ENCODE peak calls at places on chromosomes 13 and 19, in five cellular contexts. W is heart left ventricle; N is esophagus muscularis mucosa; A is IMR-90; D is CD4-positive, CD25-positive, alpha-beta regulatory T cell. Q is an unnamed sample.

GRCh38 chr19:29645911-29646310 is 19.4 kb upstream of the PLEKHF1 start:
- DNase-seq in W (peak; percentile 79), N (no peak), A (peak; percentile 34), D (no peak), Q (peak; percentile 35)

GRCh38 chr19:16288544-16288943 is 36.1 kb upstream of the KLF2 start:
- DNase-seq in W (no peak), N (no peak), A (peak; percentile 17), D (no peak), Q (peak; percentile 58)

GRCh38 chr13:72920097-72920496 is 138.2 kb downstream of the PIBF1 start:
- DNase-seq in W (peak; percentile 70), N (no peak), A (peak; percentile 11), D (no peak), Q (no peak)

GRCh38 chr13:21683034-21683733 is 12.3 kb downstream of the FGF9 start:
- DNase-seq in W (no peak), N (no peak), A (peak; percentile 88), D (no peak), Q (no peak)

GRCh38 chr13:51000058-51000457 is 90.5 kb downstream of the RNASEH2B start:
- DNase-seq in W (no peak), N (peak; percentile 29), A (no peak), D (no peak), Q (no peak)

GRCh38 chr19:35291259-35291658 is 702 bp upstream of the MAG start:
- DNase-seq in W (no peak), N (no peak), A (no peak), D (no peak), Q (no peak)

GRCh38 chr19:19362075-19362474 is 41.4 kb downstream of the MAU2 start:
- DNase-seq in W (no peak), N (no peak), A (no peak), D (no peak), Q (no peak)

GRCh38 chr13:77691871-77692270 is 5.6 kb upstream of the SLAIN1 start:
- DNase-seq in W (no peak), N (no peak), A (no peak), D (no peak), Q (no peak)

GRCh38 chr13:46679369-46680180 is 117.4 kb downstream of the ESD start:
- DNase-seq in W (no peak), N (no peak), A (peak; percentile 70), D (no peak), Q (peak; percentile 94)

GRCh38 chr19:16605552-16605951 is 22.5 kb downstream of the MED26 start:
- DNase-seq in W (peak; percentile 61), N (no peak), A (no peak), D (no peak), Q (no peak)

GRCh38 chr19:31139871-31140505 is 209.2 kb downstream of the TSHZ3 start:
- DNase-seq in W (no peak), N (no peak), A (peak; percentile 90), D (no peak), Q (peak; percentile 9)

GRCh38 chr13:33743438-33744368 is 74.2 kb upstream of the RFC3 start:
- DNase-seq in W (no peak), N (no peak), A (no peak), D (no peak), Q (no peak)

GRCh38 chr13:111360452-111360851 is 40.0 kb downstream of the TEX29 start:
- DNase-seq in W (no peak), N (peak; percentile 53), A (no peak), D (no peak), Q (no peak)

GRCh38 chr19:42113641-42114348 is 18.5 kb downstream of the POU2F2 start:
- DNase-seq in W (peak; percentile 32), N (no peak), A (peak; percentile 99), D (no peak), Q (peak; percentile 79)

GRCh38 chr13:44044544-44045178 is 165.0 kb downstream of the LACC1 start:
- DNase-seq in W (peak; percentile 24), N (no peak), A (no peak), D (no peak), Q (no peak)

GRCh38 chr19:10718205-10719196 is 622 bp downstream of the DNM2 start:
- DNase-seq in W (peak; percentile 51), N (no peak), A (peak; percentile 28), D (peak; percentile 38), Q (peak; percentile 61)

DNA sequence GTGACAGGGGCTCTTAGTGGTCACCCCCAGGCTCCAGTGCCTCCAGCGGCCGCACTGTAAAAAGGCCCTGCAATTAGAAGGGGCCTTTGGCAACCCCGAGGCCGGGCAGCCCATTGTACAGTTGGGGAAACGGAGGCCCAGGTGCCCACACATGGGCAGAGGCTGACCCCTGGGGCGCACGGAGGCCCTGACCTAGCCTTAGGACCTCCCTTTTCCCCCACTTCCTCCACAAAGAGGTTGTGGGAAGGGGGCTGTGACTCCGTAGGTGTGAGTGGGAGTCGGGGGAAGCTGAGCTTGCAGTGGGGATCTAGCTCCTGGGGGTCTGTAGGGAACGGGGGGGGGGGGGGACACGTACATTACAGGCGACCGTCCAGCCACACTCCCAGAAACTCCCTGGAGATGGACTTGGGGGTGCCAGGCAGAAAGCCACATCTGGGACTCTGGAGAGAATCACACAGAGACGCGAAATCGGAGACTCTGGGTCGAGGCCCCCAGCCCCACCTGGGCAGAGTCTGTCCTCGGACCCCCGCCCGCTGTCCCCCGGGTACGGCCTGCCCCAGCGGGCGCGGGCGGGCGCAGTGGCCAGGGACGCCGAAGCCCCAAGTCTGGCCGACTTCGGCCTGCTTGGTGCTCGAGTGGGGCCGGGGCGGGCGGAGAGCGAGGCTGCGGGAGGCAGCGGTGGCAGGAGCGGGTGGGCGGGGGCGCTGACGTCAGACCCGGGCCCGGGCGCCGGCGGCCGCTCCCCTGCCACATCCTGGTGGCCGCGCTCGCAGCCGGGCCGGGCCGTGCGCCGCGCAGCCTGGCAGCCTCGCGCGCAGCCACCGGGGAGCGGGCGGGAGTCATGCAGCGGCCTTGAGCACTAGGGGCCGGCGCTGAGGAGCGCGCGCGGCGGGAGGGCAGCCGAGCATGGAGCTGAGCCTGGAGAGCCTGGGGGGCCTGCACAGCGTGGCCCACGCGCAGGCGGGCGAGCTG is at the start of gene ONECUT3:
- DNase-seq in W (no peak), N (no peak), A (no peak), D (no peak), Q (no peak)
- H3K27ac ChIP-seq in W (no peak within 1 kb of the TSS), N (no peak within 1 kb of the TSS), A (no peak within 1 kb of the TSS), D (no peak within 1 kb of the TSS), Q (no peak within 1 kb of the TSS)

GRCh38 chr19:49676136-49676689 is 858 bp upstream of the PRMT1 start:
- DNase-seq in W (peak; percentile 90), N (no peak), A (peak; percentile 95), D (no peak), Q (peak; percentile 92)

GRCh38 chr19:49667473-49667872 is 1.7 kb downstream of the BCL2L12 start:
- DNase-seq in W (no peak), N (no peak), A (no peak), D (no peak), Q (no peak)

GRCh38 chr19:49669511-49669910 is 3.8 kb downstream of the BCL2L12 start:
- DNase-seq in W (no peak), N (no peak), A (no peak), D (no peak), Q (no peak)

GRCh38 chr19:49676690-49677231 is 310 bp upstream of the PRMT1 start:
- DNase-seq in W (peak; percentile 100), N (peak; percentile 100), A (peak; percentile 100), D (peak; percentile 98), Q (peak; percentile 100)

GRCh38 chr19:49672131-49672919 is 4.7 kb upstream of the PRMT1 start:
- DNase-seq in W (peak; percentile 84), N (no peak), A (peak; percentile 61), D (peak; percentile 63), Q (peak; percentile 76)
- H3K4me3 ChIP-seq in W (no peak overlapping the region), N (no peak overlapping the region), A (no peak overlapping the region), D (no peak overlapping the region), Q (no peak overlapping the region)

GRCh38 chr13:102999498-102999897 is 66.7 kb downstream of the SLC10A2 start:
- DNase-seq in W (no peak), N (no peak), A (no peak), D (no peak), Q (no peak)
- H3K4me1 ChIP-seq in W (no peaks in the 10 kb centered on the region), N (no peaks in the 10 kb centered on the region), A (no peaks in the 10 kb centered on the region), D (no peaks in the 10 kb centered on the region), Q (no peaks in the 10 kb centered on the region)

GRCh38 chr13:27257648-27258253 is 6.4 kb downstream of the RPL21 start:
- DNase-seq in W (no peak), N (no peak), A (no peak), D (no peak), Q (no peak)

GRCh38 chr13:27259831-27260230 is 8.5 kb downstream of the RPL21 start:
- DNase-seq in W (no peak), N (no peak), A (no peak), D (no peak), Q (no peak)

GRCh38 chr13:27258637-27259377 is 7.4 kb downstream of the RPL21 start:
- DNase-seq in W (no peak), N (no peak), A (no peak), D (no peak), Q (no peak)

GRCh38 chr13:27261376-27261775 is 9.3 kb upstream of the RASL11A start:
- DNase-seq in W (no peak), N (no peak), A (no peak), D (no peak), Q (no peak)

DNA sequence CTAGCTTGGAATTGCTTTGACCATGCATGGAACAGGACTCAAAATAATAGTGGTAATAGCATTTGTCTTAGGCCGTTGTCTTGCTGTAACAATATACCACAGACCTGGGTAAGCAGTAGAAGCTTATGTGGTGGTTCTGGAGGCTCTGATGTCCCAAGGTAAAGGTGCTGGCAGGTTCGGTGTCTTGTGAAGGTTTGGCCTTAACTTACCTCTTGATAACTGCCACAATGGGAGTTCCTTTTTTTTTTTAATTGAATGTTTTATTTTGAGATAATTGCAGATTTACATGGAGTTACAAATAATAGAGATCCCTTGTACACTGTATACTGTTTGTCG is 5.8 kb downstream of the RPL21 start:
- DNase-seq in W (no peak), N (no peak), A (no peak), D (no peak), Q (no peak)
- H3K27ac ChIP-seq in W (no peak overlapping the region), N (no peak overlapping the region), A (no peak overlapping the region), D (no peak overlapping the region), Q (no peak overlapping the region)

GRCh38 chr19:6021878-6022569 is 44.1 kb upstream of the RANBP3 start:
- DNase-seq in W (peak; percentile 87), N (peak; percentile 94), A (peak; percentile 69), D (peak; percentile 65), Q (peak; percentile 88)
- H3K4me3 ChIP-seq in W (no peak overlapping the region), N (no peak overlapping the region), A (no peak overlapping the region), D (no peak overlapping the region), Q (no peak overlapping the region)

DNA sequence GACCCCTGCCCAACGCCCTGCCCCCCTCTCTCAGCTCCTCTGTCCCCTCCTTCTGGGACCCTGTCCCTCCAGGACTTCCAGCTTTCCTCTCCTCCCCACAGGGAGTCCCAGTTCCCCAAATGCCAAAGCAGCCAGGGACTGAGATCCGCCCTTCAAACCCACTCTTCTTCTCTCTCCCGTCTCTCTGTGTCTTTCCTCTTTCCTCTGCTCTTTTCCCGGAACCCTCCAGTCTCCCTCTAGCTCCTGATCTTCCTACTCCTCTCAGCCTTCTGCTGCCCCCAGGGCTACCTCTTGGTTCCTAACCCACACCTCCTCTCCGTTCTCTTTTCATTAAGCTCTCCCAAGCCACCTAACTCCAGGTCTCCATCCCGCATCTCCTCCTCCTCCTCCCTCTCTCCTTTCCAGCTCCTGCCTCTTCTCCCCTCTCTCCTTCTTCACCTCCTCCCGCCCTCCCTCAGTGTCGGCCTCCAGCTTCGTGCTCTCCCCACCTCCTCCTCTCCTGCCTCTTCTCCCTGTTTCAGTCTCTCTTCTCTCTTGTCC is at the start of gene CA11:
- DNase-seq in W (no peak), N (no peak), A (no peak), D (no peak), Q (peak; percentile 80)
- H3K4me1 ChIP-seq in W (peaks cover 29% of the 10 kb centered on the region), N (peaks cover 17% of the 10 kb centered on the region), A (peaks cover 5% of the 10 kb centered on the region), D (peaks cover 37% of the 10 kb centered on the region), Q (peaks cover 26% of the 10 kb centered on the region)